ENCODE peak calls at places on chromosomes 5 and 9, in five cellular contexts. Y, J, B, S and X are unnamed samples.

GRCh38 chr5:160324885-160325284 is 12.5 kb upstream of the CCNJL start:
- DNase-seq in S (no peak), Y (no peak), J (no peak), B (no peak), X (no peak)

GRCh38 chr5:26009742-26010141 is 1028.6 kb downstream of the CDH9 start:
- DNase-seq in J (peak), S (peak), Y (no peak), B (no peak), X (no peak)

GRCh38 chr9:136674786-136675349 is 12.2 kb downstream of the EGFL7 start:
- DNase-seq in J (no peak), Y (no peak), S (no peak), B (no peak), X (no peak)

GRCh38 chr9:99411068-99411467 is 189.0 kb downstream of the SEC61B start:
- DNase-seq in S (no peak), J (no peak), Y (no peak), B (no peak), X (no peak)

GRCh38 chr5:94157704-94158608 is 416.6 kb upstream of the POU5F2 start:
- DNase-seq in B (no peak), Y (no peak), J (no peak), S (no peak), X (no peak)

GRCh38 chr9:101063192-101063591 is 34.7 kb downstream of the PLPPR1 start:
- DNase-seq in S (no peak), B (no peak), Y (no peak), J (no peak), X (no peak)

GRCh38 chr9:69121155-69122085 is 52.7 kb upstream of the TJP2 start:
- DNase-seq in S (peak), J (peak), B (no peak), Y (peak), X (peak)

GRCh38 chr9:135971892-135972291 is 10.7 kb upstream of the UBAC1 start:
- DNase-seq in B (no peak), J (no peak), Y (no peak), S (no peak), X (peak)

GRCh38 chr9:31089822-31090221 is 1294.6 kb upstream of the ACO1 start:
- DNase-seq in Y (no peak), S (no peak), J (no peak), B (no peak), X (no peak)

GRCh38 chr5:55509768-55510522 is 24.8 kb downstream of the PLPP1 start:
- DNase-seq in J (no peak), S (no peak), B (no peak), Y (no peak), X (no peak)

GRCh38 chr5:175826980-175827379 is 44.4 kb upstream of the CPLX2 start:
- DNase-seq in S (no peak), Y (no peak), B (no peak), J (no peak), X (no peak)

GRCh38 chr5:153863941-153864340 is 174.8 kb downstream of the FAM114A2 start:
- DNase-seq in B (no peak), J (no peak), Y (no peak), S (no peak), X (no peak)

GRCh38 chr9:70553718-70554673 is 139.5 kb upstream of the KLF9 start:
- DNase-seq in B (no peak), Y (peak), S (no peak), J (peak), X (no peak)

GRCh38 chr9:113584728-113585442 is 121.4 kb downstream of the RGS3 start:
- DNase-seq in S (no peak), J (no peak), B (no peak), Y (no peak), X (no peak)

GRCh38 chr9:137025120-137025966 is 2.7 kb downstream of the ABCA2 start:
- DNase-seq in S (peak), J (no peak), Y (peak), B (no peak), X (no peak)

GRCh38 chr5:139985290-139985689 is 57.8 kb downstream of the NRG2 start:
- DNase-seq in J (no peak), S (no peak), Y (no peak), B (no peak), X (no peak)

GRCh38 chr9:3578786-3579185 is 53.0 kb upstream of the RFX3 start:
- DNase-seq in J (no peak), B (no peak), Y (no peak), S (no peak), X (no peak)

GRCh38 chr5:127343866-127344265 is 53.3 kb downstream of the MEGF10 start:
- DNase-seq in J (no peak), S (no peak), B (no peak), Y (no peak), X (no peak)

GRCh38 chr5:16179511-16179935 is at the start of gene MARCHF11:
- DNase-seq in Y (no peak), J (no peak), B (no peak), S (no peak), X (no peak)